ENCODE peak calls at places on chromosomes 1 and 21, in four cellular contexts. V is HepG2, E is K562, J is GM12878. C is an unnamed sample.

GRCh38 chr1:216793303-216793702 is 70.1 kb upstream of the ESRRG start:
- DNase-seq in J (no peak), E (no peak), V (no peak), C (no peak)

GRCh38 chr1:2789164-2789985 is 12.1 kb downstream of the TTC34 start:
- DNase-seq in E (no peak), J (no peak), V (no peak), C (no peak)

GRCh38 chr1:241639040-241639652 is 1.0 kb downstream of the CHML start:
- DNase-seq in J (no peak), E (peak; percentile 62), V (no peak), C (no peak)

GRCh38 chr1:26015358-26015757 is 6.2 kb upstream of the EXTL1 start:
- DNase-seq in V (peak; percentile 28), E (no peak), J (no peak), C (no peak)

GRCh38 chr1:169928438-169929209 is 34.9 kb upstream of the SCYL3 start:
- DNase-seq in E (peak; percentile 60), J (no peak), V (peak; percentile 33), C (peak; percentile 36)

GRCh38 chr1:44112486-44112885 is 6.1 kb upstream of the KLF17 start:
- DNase-seq in E (no peak), V (no peak), J (no peak), C (no peak)

GRCh38 chr1:161119379-161120061 is 1.6 kb downstream of the NIT1 start:
- DNase-seq in J (no peak), E (peak; percentile 83), V (no peak), C (peak; percentile 71)

GRCh38 chr1:71463144-71463543 is 382.3 kb upstream of the ZRANB2 start:
- DNase-seq in E (no peak), V (no peak), J (no peak), C (no peak)

GRCh38 chr1:203465943-203466342 is 9.7 kb upstream of the PRELP start:
- DNase-seq in V (no peak), J (no peak), E (no peak), C (no peak)

GRCh38 chr1:167934407-167935251 is 1.9 kb upstream of the DCAF6 start:
- DNase-seq in V (no peak), J (no peak), E (no peak), C (no peak)

GRCh38 chr1:30111431-30111830 is 612.0 kb downstream of the MATN1 start:
- DNase-seq in E (peak; percentile 67), J (no peak), V (peak; percentile 5), C (peak; percentile 81)
- TF ChIP-seq SP1 in E (no peak), J (no peak), V (no peak), C (no peak)

GRCh38 chr1:85463666-85464496 is 1.1 kb downstream of the DDAH1 start:
- DNase-seq in E (no peak), V (peak; percentile 4), J (no peak), C (no peak)
- TF ChIP-seq BHLHE40 in E (no peak), V (no peak), J (no peak), C (no peak)

GRCh38 chr21:42125571-42126544 is 54.7 kb downstream of the UMODL1 start:
- DNase-seq in J (no peak), E (peak; percentile 41), V (peak; percentile 39), C (peak; percentile 52)
- TF ChIP-seq TARDBP in J (no peak), E (no peak), V (no peak), C (no peak)

DNA sequence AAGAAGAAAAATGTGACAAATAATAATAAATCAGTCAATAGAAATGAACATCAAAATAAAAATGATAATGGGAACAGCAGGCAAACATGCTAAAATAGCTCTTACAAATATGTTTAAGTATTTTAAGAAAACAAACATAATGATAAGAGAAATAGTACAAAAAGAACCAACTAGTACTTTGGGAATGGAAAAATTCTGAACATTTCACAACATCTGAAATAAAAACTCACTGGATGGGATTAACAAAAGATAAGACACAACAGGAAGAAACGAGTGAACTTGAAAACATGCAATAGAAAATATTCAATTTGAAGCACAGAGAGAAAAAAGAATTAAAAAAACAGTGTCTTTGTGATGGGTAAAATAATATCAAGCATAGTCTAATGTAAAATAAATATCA is 115.2 kb upstream of the TSPAN2 start:
- DNase-seq in J (no peak), E (no peak), V (no peak), C (no peak)
- TF ChIP-seq SP1 in J (no peak), E (no peak), V (no peak), C (no peak)